ENCODE peak calls at places on chromosomes 5 and 9, in seven cellular contexts. P is GM03348, S is GM19239, B is thyroid gland, Q is mesothelial cell of epicardium, I is hypothalamus, X is HS-5. D is an unnamed sample.

GRCh38 chr9:36870960-36871359 is 163.1 kb downstream of the PAX5 start:
- DNase-seq in P (no peak), S (no peak), B (no peak), Q (no peak), I (no peak), X (no peak), D (no peak)

GRCh38 chr5:176418251-176418650 is 1.9 kb upstream of the CLTB start:
- DNase-seq in P (no peak), S (no peak), B (no peak), Q (no peak), I (no peak), X (no peak), D (no peak)

GRCh38 chr5:10513501-10514442 is 50.1 kb upstream of the ANKRD33B start:
- DNase-seq in P (peak; percentile 84), S (no peak), B (peak; percentile 42), Q (no peak), I (no peak), X (peak; percentile 90), D (no peak)

GRCh38 chr5:140329739-140330481 is 16.5 kb downstream of the HBEGF start:
- DNase-seq in P (no peak), S (no peak), B (no peak), Q (no peak), I (no peak), X (no peak), D (no peak)

GRCh38 chr5:111143910-111144309 is 51.8 kb downstream of the WDR36 start:
- DNase-seq in P (peak; percentile 92), S (peak; percentile 4), B (peak; percentile 9), Q (no peak), I (no peak), X (peak; percentile 64), D (no peak)

GRCh38 chr9:70542339-70542931 is 128.0 kb upstream of the KLF9 start:
- DNase-seq in P (no peak), S (no peak), B (no peak), Q (no peak), I (no peak), X (no peak), D (no peak)

GRCh38 chr5:73655521-73656160 is 29.6 kb downstream of the ARHGEF28 start:
- DNase-seq in P (no peak), S (no peak), B (no peak), Q (no peak), I (no peak), X (no peak), D (no peak)

GRCh38 chr5:169153405-169153804 is 147.5 kb downstream of the SLIT3 start:
- DNase-seq in P (no peak), S (no peak), B (peak; percentile 36), Q (no peak), I (no peak), X (no peak), D (no peak)

GRCh38 chr5:27821681-27822080 is 783.3 kb upstream of the CDH9 start:
- DNase-seq in P (no peak), S (no peak), B (no peak), Q (no peak), I (no peak), X (peak; percentile 41), D (no peak)

GRCh38 chr5:120419110-120419509 is 45.0 kb upstream of the PRR16 start:
- DNase-seq in P (no peak), S (no peak), B (no peak), Q (no peak), I (no peak), X (no peak), D (no peak)

GRCh38 chr5:138386290-138386689 is 33.8 kb downstream of the KDM3B start:
- DNase-seq in P (no peak), S (no peak), B (peak; percentile 8), Q (no peak), I (peak; percentile 30), X (no peak), D (no peak)

GRCh38 chr9:88322906-88323566 is 65.2 kb upstream of the SPIN1 start:
- DNase-seq in P (peak; percentile 55), S (peak; percentile 19), B (no peak), Q (no peak), I (no peak), X (no peak), D (peak; percentile 33)

GRCh38 chr9:21576331-21577189 is 94.4 kb upstream of the IFNE start:
- DNase-seq in P (peak; percentile 78), S (no peak), B (peak; percentile 24), Q (no peak), I (peak; percentile 9), X (peak; percentile 91), D (no peak)